ENCODE peak calls at places on chromosomes 12 and 14, in seven cellular contexts. One of them, this sample, is unnamed.
A peak's percentile ranks its signal among the peaks of the same experiment; 100 is the strongest.

GRCh38 chr12:31728917-31729640 is at the start of gene AMN1:
- DNase-seq in K562: peak; percentile 94
- DNase-seq in MM.1S: peak; percentile 100
- DNase-seq in GM23248: peak; percentile 99
- DNase-seq in mammary epithelial cell: peak; percentile 100
- DNase-seq in endothelial cell of umbilical vein: peak; percentile 100
- DNase-seq in fibroblast of lung: peak; percentile 99
- DNase-seq in this sample: peak; percentile 100

GRCh38 chr14:38065101-38065762 is 142.5 kb upstream of the SSTR1 start:
- DNase-seq in endothelial cell of umbilical vein: no peak
- DNase-seq in K562: no peak
- DNase-seq in mammary epithelial cell: no peak
- DNase-seq in GM23248: no peak
- DNase-seq in MM.1S: no peak
- DNase-seq in fibroblast of lung: no peak
- DNase-seq in this sample: peak; percentile 50

GRCh38 chr12:132736913-132737312 is 24.7 kb downstream of the ANKLE2 start:
- DNase-seq in GM23248: no peak
- DNase-seq in mammary epithelial cell: no peak
- DNase-seq in K562: no peak
- DNase-seq in endothelial cell of umbilical vein: no peak
- DNase-seq in fibroblast of lung: no peak
- DNase-seq in MM.1S: no peak
- DNase-seq in this sample: no peak

GRCh38 chr12:48910196-48910595 is 15.1 kb downstream of the FKBP11 start:
- DNase-seq in mammary epithelial cell: no peak
- DNase-seq in GM23248: no peak
- DNase-seq in endothelial cell of umbilical vein: no peak
- DNase-seq in fibroblast of lung: no peak
- DNase-seq in K562: no peak
- DNase-seq in MM.1S: no peak
- DNase-seq in this sample: no peak

GRCh38 chr14:32254952-32255679 is 52.0 kb upstream of the RNU6-8 start:
- DNase-seq in MM.1S: peak; percentile 43
- DNase-seq in endothelial cell of umbilical vein: peak; percentile 59
- DNase-seq in K562: peak; percentile 19
- DNase-seq in mammary epithelial cell: peak; percentile 56
- DNase-seq in fibroblast of lung: peak; percentile 77
- DNase-seq in GM23248: peak; percentile 87
- DNase-seq in this sample: peak; percentile 71

GRCh38 chr14:95045255-95045701 is 112.1 kb downstream of the DICER1 start:
- DNase-seq in GM23248: no peak
- DNase-seq in fibroblast of lung: no peak
- DNase-seq in MM.1S: no peak
- DNase-seq in mammary epithelial cell: no peak
- DNase-seq in K562: no peak
- DNase-seq in endothelial cell of umbilical vein: no peak
- DNase-seq in this sample: no peak

GRCh38 chr12:101935769-101936741 is 58.7 kb downstream of the DRAM1 start:
- DNase-seq in GM23248: peak; percentile 97
- DNase-seq in MM.1S: peak; percentile 91
- DNase-seq in endothelial cell of umbilical vein: peak; percentile 64
- DNase-seq in K562: no peak
- DNase-seq in fibroblast of lung: peak; percentile 96
- DNase-seq in mammary epithelial cell: peak; percentile 96
- DNase-seq in this sample: no peak

GRCh38 chr14:21241218-21241819 is 27.9 kb downstream of the HNRNPC start:
- DNase-seq in endothelial cell of umbilical vein: peak; percentile 37
- DNase-seq in MM.1S: no peak
- DNase-seq in K562: no peak
- DNase-seq in GM23248: peak; percentile 56
- DNase-seq in fibroblast of lung: peak; percentile 57
- DNase-seq in mammary epithelial cell: no peak
- DNase-seq in this sample: no peak

GRCh38 chr14:75301666-75302325 is 23.2 kb downstream of the FOS start:
- DNase-seq in fibroblast of lung: peak; percentile 47
- DNase-seq in mammary epithelial cell: no peak
- DNase-seq in K562: peak; percentile 23
- DNase-seq in GM23248: no peak
- DNase-seq in endothelial cell of umbilical vein: peak; percentile 64
- DNase-seq in MM.1S: no peak
- DNase-seq in this sample: no peak

GRCh38 chr12:48356041-48356768 is 5.5 kb upstream of the ZNF641 start:
- DNase-seq in fibroblast of lung: no peak
- DNase-seq in mammary epithelial cell: peak; percentile 84
- DNase-seq in K562: no peak
- DNase-seq in MM.1S: no peak
- DNase-seq in endothelial cell of umbilical vein: peak; percentile 6
- DNase-seq in GM23248: peak; percentile 17
- DNase-seq in this sample: no peak

GRCh38 chr12:29088611-29089219 is 60.4 kb upstream of the FAR2 start:
- DNase-seq in fibroblast of lung: peak; percentile 40
- DNase-seq in MM.1S: peak; percentile 41
- DNase-seq in endothelial cell of umbilical vein: peak; percentile 53
- DNase-seq in GM23248: peak; percentile 58
- DNase-seq in K562: no peak
- DNase-seq in mammary epithelial cell: peak; percentile 12
- DNase-seq in this sample: no peak

GRCh38 chr14:90427848-90428426 is 31.1 kb downstream of the CALM1 start:
- DNase-seq in MM.1S: no peak
- DNase-seq in K562: no peak
- DNase-seq in fibroblast of lung: no peak
- DNase-seq in GM23248: no peak
- DNase-seq in mammary epithelial cell: no peak
- DNase-seq in endothelial cell of umbilical vein: peak; percentile 82
- DNase-seq in this sample: no peak

GRCh38 chr12:111578276-111578970 is 20.7 kb downstream of the ATXN2 start:
- DNase-seq in fibroblast of lung: peak; percentile 59
- DNase-seq in K562: no peak
- DNase-seq in GM23248: peak; percentile 83
- DNase-seq in MM.1S: no peak
- DNase-seq in mammary epithelial cell: peak; percentile 63
- DNase-seq in endothelial cell of umbilical vein: peak; percentile 64
- DNase-seq in this sample: no peak

GRCh38 chr12:94384030-94384429 is 75.6 kb downstream of the CEP83 start:
- DNase-seq in endothelial cell of umbilical vein: no peak
- DNase-seq in MM.1S: no peak
- DNase-seq in GM23248: no peak
- DNase-seq in K562: no peak
- DNase-seq in mammary epithelial cell: no peak
- DNase-seq in fibroblast of lung: no peak
- DNase-seq in this sample: no peak

DNA sequence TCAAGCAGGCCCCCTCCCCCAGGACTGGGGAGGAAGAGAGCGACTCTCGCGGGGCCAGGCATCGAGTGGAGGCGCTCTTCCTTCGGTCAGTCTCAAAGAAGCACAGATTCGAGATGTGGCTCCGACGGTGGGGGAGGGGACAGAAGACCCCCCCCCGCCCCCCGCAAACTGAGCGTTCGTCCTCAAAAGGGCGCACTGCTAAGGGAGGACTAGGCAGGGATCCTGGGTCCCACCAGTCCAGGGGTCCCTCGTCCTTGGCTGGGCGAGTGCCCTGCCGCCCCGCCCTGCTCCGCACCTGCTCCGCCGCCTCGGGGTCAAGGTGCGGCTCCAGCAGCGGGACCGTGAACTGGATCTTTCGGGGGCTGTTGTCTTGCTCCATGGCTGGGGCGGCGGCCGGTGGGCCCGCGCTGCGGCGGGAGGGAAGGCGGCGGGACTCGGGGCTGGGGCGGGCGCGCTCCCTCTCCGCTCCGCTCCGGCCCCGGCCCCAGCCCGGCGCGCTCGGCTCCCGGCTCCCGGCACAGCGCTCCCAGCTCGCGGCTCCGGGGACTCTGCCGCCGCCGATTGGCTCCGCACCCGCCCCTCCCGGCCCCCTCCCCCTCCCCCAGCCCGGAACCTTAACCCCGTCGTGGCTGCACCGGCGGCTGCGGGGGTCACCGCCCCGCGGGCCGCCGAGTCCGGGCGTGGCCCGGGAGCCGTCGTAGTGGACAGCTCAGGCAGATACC is at the start of gene PPP1R1A:
- DNase-seq in K562: peak; percentile 64
- DNase-seq in MM.1S: no peak
- DNase-seq in GM23248: peak; percentile 18
- DNase-seq in mammary epithelial cell: no peak
- DNase-seq in fibroblast of lung: no peak
- DNase-seq in endothelial cell of umbilical vein: no peak
- DNase-seq in this sample: no peak
- TF ChIP-seq EZH2 in K562: no peak
- TF ChIP-seq EZH2 in MM.1S: no peak
- TF ChIP-seq EZH2 in GM23248: no peak
- TF ChIP-seq EZH2 in mammary epithelial cell: peak; percentile 27
- TF ChIP-seq EZH2 in fibroblast of lung: no peak
- TF ChIP-seq EZH2 in endothelial cell of umbilical vein: peak; percentile 73
- TF ChIP-seq EZH2 in this sample: no peak

GRCh38 chr12:108570743-108571603 is 8.6 kb downstream of the ISCU start:
- DNase-seq in fibroblast of lung: peak; percentile 82
- DNase-seq in endothelial cell of umbilical vein: peak; percentile 39
- DNase-seq in K562: no peak
- DNase-seq in GM23248: peak; percentile 77
- DNase-seq in MM.1S: peak; percentile 76
- DNase-seq in mammary epithelial cell: no peak
- DNase-seq in this sample: peak; percentile 23

GRCh38 chr12:108568653-108569154 is 6.3 kb downstream of the ISCU start:
- DNase-seq in endothelial cell of umbilical vein: no peak
- DNase-seq in fibroblast of lung: no peak
- DNase-seq in GM23248: no peak
- DNase-seq in K562: no peak
- DNase-seq in mammary epithelial cell: no peak
- DNase-seq in MM.1S: peak; percentile 97
- DNase-seq in this sample: peak; percentile 75

GRCh38 chr12:108573310-108573709 is 10.9 kb downstream of the ISCU start:
- DNase-seq in fibroblast of lung: no peak
- DNase-seq in K562: no peak
- DNase-seq in MM.1S: peak; percentile 69
- DNase-seq in mammary epithelial cell: no peak
- DNase-seq in endothelial cell of umbilical vein: no peak
- DNase-seq in GM23248: peak; percentile 45
- DNase-seq in this sample: no peak

GRCh38 chr12:108572166-108572790 is 9.9 kb downstream of the ISCU start:
- DNase-seq in GM23248: no peak
- DNase-seq in K562: no peak
- DNase-seq in MM.1S: peak; percentile 34
- DNase-seq in fibroblast of lung: no peak
- DNase-seq in endothelial cell of umbilical vein: no peak
- DNase-seq in mammary epithelial cell: no peak
- DNase-seq in this sample: no peak

DNA sequence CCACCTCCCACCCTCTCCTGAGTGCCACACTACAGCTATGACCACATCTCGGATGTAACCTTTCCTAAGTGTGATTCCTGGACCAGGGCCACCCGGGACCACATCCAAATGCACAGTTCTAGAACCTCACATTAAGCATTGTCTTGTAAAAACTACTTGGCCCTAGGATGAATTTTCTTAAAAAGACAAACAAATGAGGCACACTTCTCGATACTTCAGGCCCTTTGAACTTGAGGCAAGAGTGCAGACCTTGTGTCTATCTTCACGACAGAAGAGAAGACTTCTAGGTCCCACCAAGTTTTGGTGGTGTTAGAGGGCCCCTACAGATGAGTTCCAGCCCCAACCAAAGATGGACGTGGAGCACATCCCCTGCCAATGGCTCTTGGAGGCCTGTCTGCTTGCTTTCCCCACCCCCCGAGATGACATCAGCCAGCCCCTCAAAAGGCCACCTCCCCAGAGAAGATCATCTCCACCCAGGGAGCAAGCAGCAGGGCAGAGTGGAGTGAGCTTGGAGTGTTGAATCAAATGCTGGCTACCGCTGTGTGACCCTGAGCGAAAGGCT is 9.3 kb downstream of the ISCU start:
- DNase-seq in K562: no peak
- DNase-seq in GM23248: no peak
- DNase-seq in MM.1S: no peak
- DNase-seq in endothelial cell of umbilical vein: no peak
- DNase-seq in mammary epithelial cell: no peak
- DNase-seq in fibroblast of lung: no peak
- DNase-seq in this sample: no peak
- H3K4me1 ChIP-seq in K562: no peaks in the 10 kb centered on the region
- H3K4me1 ChIP-seq in GM23248: no peaks in the 10 kb centered on the region
- H3K4me1 ChIP-seq in MM.1S: peaks cover 89% of the 10 kb centered on the region
- H3K4me1 ChIP-seq in endothelial cell of umbilical vein: peaks cover 3% of the 10 kb centered on the region
- H3K4me1 ChIP-seq in mammary epithelial cell: peaks cover under 1% of the 10 kb centered on the region
- H3K4me1 ChIP-seq in fibroblast of lung: peaks cover 10% of the 10 kb centered on the region
- H3K4me1 ChIP-seq in this sample: no peaks in the 10 kb centered on the region

GRCh38 chr14:24695265-24696241 is 61.6 kb upstream of the GZMB start:
- DNase-seq in GM23248: no peak
- DNase-seq in MM.1S: no peak
- DNase-seq in fibroblast of lung: no peak
- DNase-seq in endothelial cell of umbilical vein: no peak
- DNase-seq in K562: no peak
- DNase-seq in mammary epithelial cell: no peak
- DNase-seq in this sample: no peak
- H3K4me3 ChIP-seq in GM23248: no peak overlapping the region
- H3K4me3 ChIP-seq in MM.1S: no peak overlapping the region
- H3K4me3 ChIP-seq in fibroblast of lung: no peak overlapping the region
- H3K4me3 ChIP-seq in endothelial cell of umbilical vein: no peak overlapping the region
- H3K4me3 ChIP-seq in K562: no peak overlapping the region
- H3K4me3 ChIP-seq in mammary epithelial cell: no peak overlapping the region
- H3K4me3 ChIP-seq in this sample: no peak overlapping the region

DNA sequence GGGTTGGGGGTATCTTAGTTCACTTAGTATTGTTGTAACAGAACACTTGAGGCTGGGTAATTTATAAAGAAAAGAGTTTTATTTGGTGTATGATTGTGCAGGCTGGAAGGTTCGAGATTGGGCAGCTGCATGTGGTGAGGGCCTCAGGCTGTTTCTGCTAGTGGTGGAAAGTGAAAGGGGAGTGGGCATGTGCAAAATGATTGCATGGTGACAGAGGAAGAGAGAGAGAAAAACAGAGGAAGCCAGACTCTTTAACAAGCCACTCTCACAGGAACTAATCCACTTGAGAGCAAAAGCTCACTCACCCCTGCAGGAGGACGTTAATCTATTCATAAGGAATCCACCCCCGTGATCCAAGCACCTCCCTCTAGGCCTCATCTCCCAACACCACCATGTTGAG is 164.9 kb upstream of the GZMB start:
- DNase-seq in K562: no peak
- DNase-seq in mammary epithelial cell: no peak
- DNase-seq in GM23248: no peak
- DNase-seq in fibroblast of lung: no peak
- DNase-seq in MM.1S: no peak
- DNase-seq in endothelial cell of umbilical vein: no peak
- DNase-seq in this sample: no peak
- TF ChIP-seq EZH2 in K562: no peak
- TF ChIP-seq EZH2 in mammary epithelial cell: no peak
- TF ChIP-seq EZH2 in GM23248: no peak
- TF ChIP-seq EZH2 in fibroblast of lung: no peak
- TF ChIP-seq EZH2 in MM.1S: no peak
- TF ChIP-seq EZH2 in endothelial cell of umbilical vein: no peak
- TF ChIP-seq EZH2 in this sample: no peak

This sample was measured in DND-41.